ENCODE peak calls at places on chromosome 4, in seven cellular contexts. V, U, A, M, B, X and G are unnamed samples. For H3K4me1 and H3K9me3, the result is how much of the 10 kb centered on the place peaks cover.

GRCh38 chr4:62644372-62644771 is 1444.2 kb downstream of the ADGRL3 start:
- DNase-seq in V (no peak), U (no peak), A (no peak), M (peak), B (peak), X (peak), G (no peak)

GRCh38 chr4:142845293-142846070 is 619 bp downstream of the INPP4B start:
- DNase-seq in V (peak), U (peak), A (no peak), M (peak), B (no peak), X (peak), G (no peak)

GRCh38 chr4:1978226-1978625 is 30.5 kb downstream of the NELFA start:
- DNase-seq in V (no peak), U (no peak), A (no peak), M (no peak), B (no peak), X (peak), G (no peak)

GRCh38 chr4:100682477-100683218 is 164.8 kb upstream of the EMCN start:
- DNase-seq in V (no peak), U (no peak), A (no peak), M (no peak), B (no peak), X (peak), G (no peak)

GRCh38 chr4:2702770-2703169 is 53.4 kb downstream of the TNIP2 start:
- DNase-seq in V (no peak), U (no peak), A (no peak), M (no peak), B (no peak), X (no peak), G (no peak)

GRCh38 chr4:167802463-167803212 is 289.7 kb upstream of the ANXA10 start:
- DNase-seq in V (no peak), U (no peak), A (no peak), M (no peak), B (no peak), X (no peak), G (no peak)

GRCh38 chr4:150583287-150584197 is 1.6 kb downstream of the MAB21L2 start:
- DNase-seq in V (no peak), U (no peak), A (no peak), M (no peak), B (no peak), X (peak), G (no peak)

GRCh38 chr4:38223801-38224236 is 263.6 kb downstream of the PTTG2 start:
- DNase-seq in V (no peak), U (peak), A (no peak), M (no peak), B (peak), X (no peak), G (no peak)

GRCh38 chr4:163556169-163556568 is 61.7 kb downstream of the TMA16 start:
- DNase-seq in V (no peak), U (no peak), A (no peak), M (no peak), B (no peak), X (no peak), G (no peak)

GRCh38 chr4:81351653-81352455 is 119.9 kb downstream of the RASGEF1B start:
- DNase-seq in V (peak), U (peak), A (peak), M (peak), B (peak), X (peak), G (peak)

DNA sequence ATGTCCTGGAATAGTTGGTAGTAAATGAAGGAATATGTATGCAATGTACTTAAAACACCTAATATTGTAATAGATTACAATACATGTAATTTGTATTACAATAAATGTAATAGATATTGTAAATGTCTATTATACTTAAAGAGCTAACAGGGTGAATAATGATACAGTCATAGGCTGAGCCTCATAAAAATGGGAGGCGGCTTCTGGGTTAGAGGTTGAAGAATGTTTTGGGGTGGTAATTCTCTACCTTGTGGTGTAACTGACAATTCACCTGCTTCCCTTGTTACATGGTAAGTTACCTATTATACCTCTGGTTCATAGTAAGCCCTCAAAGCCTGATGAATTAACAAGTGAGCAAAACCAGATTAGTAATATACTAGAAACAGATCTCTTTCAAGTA is 26.0 kb downstream of the ATP8A1 start:
- DNase-seq in V (no peak), U (no peak), A (no peak), M (no peak), B (no peak), X (no peak), G (no peak)
- H3K4me1 ChIP-seq in V (under half), U (under half), A (under half), M (under half), B (under half), X (under half), G (half or more)

DNA sequence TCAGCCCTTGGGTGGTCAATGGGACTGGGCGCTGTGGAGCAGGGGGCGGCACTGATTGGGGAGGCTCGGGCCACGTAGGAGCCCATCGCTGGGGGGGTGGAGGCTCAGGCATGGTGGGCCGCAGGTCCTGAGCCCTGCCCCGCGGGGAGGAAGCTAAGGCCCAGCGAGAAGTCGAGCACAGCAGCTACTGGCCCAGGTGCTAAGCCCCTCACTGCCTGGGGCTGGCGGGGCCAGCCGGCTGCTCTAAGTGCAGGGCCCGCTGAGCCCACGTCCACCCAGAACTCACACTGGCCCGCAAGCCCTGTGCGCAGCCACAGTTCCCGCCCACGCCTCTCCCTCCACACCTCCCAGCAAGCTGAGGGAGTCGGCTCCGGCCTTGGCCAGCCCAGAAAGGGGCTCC is 66.4 kb downstream of the ZNF141 start:
- DNase-seq in V (no peak), U (no peak), A (no peak), M (no peak), B (no peak), X (no peak), G (no peak)
- H3K9me3 ChIP-seq in V (under half), U (under half), A (under half), M (under half), B (half or more), X (under half), G (under half)

GRCh38 chr4:86967798-86968197 is 33.0 kb downstream of the AFF1 start:
- DNase-seq in V (peak), U (no peak), A (no peak), M (no peak), B (no peak), X (no peak), G (no peak)
- H3K4me1 ChIP-seq in V (under half), U (under half), A (under half), M (under half), B (under half), X (under half), G (under half)

GRCh38 chr4:99022566-99022965 is 27.0 kb downstream of the METAP1 start:
- DNase-seq in V (no peak), U (no peak), A (no peak), M (no peak), B (no peak), X (no peak), G (no peak)
- H3K9me3 ChIP-seq in V (under half), U (under half), A (under half), M (under half), B (under half), X (under half), G (under half)

DNA sequence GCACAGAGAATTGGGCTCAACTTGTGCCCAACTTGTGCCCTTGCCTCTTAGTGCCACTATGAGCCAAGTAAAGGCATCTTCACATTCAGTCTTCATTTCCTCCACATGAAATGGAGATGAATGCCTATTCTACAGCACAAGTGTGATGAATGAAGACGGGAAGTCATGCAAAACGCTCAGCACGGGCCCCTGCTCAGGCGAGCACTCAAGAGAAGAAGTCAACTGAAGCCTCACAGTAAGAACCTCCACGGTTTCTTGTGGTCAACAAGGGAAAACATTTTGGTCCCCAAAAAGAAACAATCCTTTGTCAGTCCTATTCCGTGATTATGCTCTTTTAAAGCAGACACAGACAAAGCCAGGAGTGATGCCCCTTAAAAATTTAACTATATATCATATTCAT is 87.0 kb downstream of the IRF2 start:
- DNase-seq in V (no peak), U (no peak), A (peak), M (no peak), B (no peak), X (no peak), G (no peak)
- H3K4me1 ChIP-seq in V (under half), U (under half), A (under half), M (under half), B (under half), X (under half), G (under half)

GRCh38 chr4:76673361-76673760 is 224.6 kb downstream of the SOWAHB start:
- DNase-seq in V (peak), U (no peak), A (no peak), M (no peak), B (no peak), X (no peak), G (no peak)

GRCh38 chr4:76666940-76667532 is 230.9 kb downstream of the SOWAHB start:
- DNase-seq in V (peak), U (no peak), A (no peak), M (no peak), B (no peak), X (no peak), G (no peak)

GRCh38 chr4:76665721-76666120 is 230.7 kb downstream of the SHROOM3 start:
- DNase-seq in V (no peak), U (no peak), A (no peak), M (no peak), B (no peak), X (no peak), G (no peak)

GRCh38 chr4:76674995-76675394 is 222.9 kb downstream of the SOWAHB start:
- DNase-seq in V (no peak), U (no peak), A (no peak), M (no peak), B (peak), X (no peak), G (no peak)

GRCh38 chr4:76670631-76671030 is 227.3 kb downstream of the SOWAHB start:
- DNase-seq in V (no peak), U (no peak), A (no peak), M (peak), B (no peak), X (no peak), G (no peak)
- H3K9me3 ChIP-seq in V (under half), U (under half), A (under half), M (under half), B (under half), X (under half), G (under half)